ENCODE peak calls at places on chromosomes 1 and 21, in six cellular contexts. One of them, this sample, is unnamed.

GRCh38 chr1:173867141-173867752 is 542 bp downstream of the GAS5 start:
- DNase-seq in esophagus squamous epithelium: no peak
- DNase-seq in GM04504: no peak
- DNase-seq in activated T-helper 1 cell treated with anti-CD3 and anti-CD28 coated beads, Interleukin-12 subunit alpha, Interleukin-12 subunit beta, Interleukin-2, Interleukin-4 antibody, amounts not matched to agents 30 ng/mL and 10 ng/mL and 1 ng/mL, durations not matched to agents 14 hours and 24 hours and 36 hours: no peak
- DNase-seq in hippocampal formation: no peak
- DNase-seq in astrocyte of the cerebellum: no peak
- DNase-seq in this sample: peak

GRCh38 chr1:61585714-61586113 is 139.2 kb downstream of the TM2D1 start:
- DNase-seq in esophagus squamous epithelium: no peak
- DNase-seq in GM04504: no peak
- DNase-seq in activated T-helper 1 cell treated with anti-CD3 and anti-CD28 coated beads, Interleukin-12 subunit alpha, Interleukin-12 subunit beta, Interleukin-2, Interleukin-4 antibody, amounts not matched to agents 30 ng/mL and 10 ng/mL and 1 ng/mL, durations not matched to agents 14 hours and 24 hours and 36 hours: no peak
- DNase-seq in hippocampal formation: no peak
- DNase-seq in astrocyte of the cerebellum: no peak
- DNase-seq in this sample: no peak

GRCh38 chr1:218401896-218402770 is 57.0 kb downstream of the TGFB2 start:
- DNase-seq in esophagus squamous epithelium: no peak
- DNase-seq in GM04504: no peak
- DNase-seq in activated T-helper 1 cell treated with anti-CD3 and anti-CD28 coated beads, Interleukin-12 subunit alpha, Interleukin-12 subunit beta, Interleukin-2, Interleukin-4 antibody, amounts not matched to agents 30 ng/mL and 10 ng/mL and 1 ng/mL, durations not matched to agents 14 hours and 24 hours and 36 hours: no peak
- DNase-seq in hippocampal formation: no peak
- DNase-seq in astrocyte of the cerebellum: no peak
- DNase-seq in this sample: no peak

GRCh38 chr1:213615226-213615881 is 372.4 kb upstream of the PROX1 start:
- DNase-seq in esophagus squamous epithelium: no peak
- DNase-seq in GM04504: no peak
- DNase-seq in activated T-helper 1 cell treated with anti-CD3 and anti-CD28 coated beads, Interleukin-12 subunit alpha, Interleukin-12 subunit beta, Interleukin-2, Interleukin-4 antibody, amounts not matched to agents 30 ng/mL and 10 ng/mL and 1 ng/mL, durations not matched to agents 14 hours and 24 hours and 36 hours: no peak
- DNase-seq in hippocampal formation: no peak
- DNase-seq in astrocyte of the cerebellum: no peak
- DNase-seq in this sample: no peak

GRCh38 chr21:26679299-26679698 is 106.2 kb upstream of the CYYR1 start:
- DNase-seq in esophagus squamous epithelium: no peak
- DNase-seq in GM04504: no peak
- DNase-seq in activated T-helper 1 cell treated with anti-CD3 and anti-CD28 coated beads, Interleukin-12 subunit alpha, Interleukin-12 subunit beta, Interleukin-2, Interleukin-4 antibody, amounts not matched to agents 30 ng/mL and 10 ng/mL and 1 ng/mL, durations not matched to agents 14 hours and 24 hours and 36 hours: no peak
- DNase-seq in hippocampal formation: no peak
- DNase-seq in astrocyte of the cerebellum: no peak
- DNase-seq in this sample: no peak

GRCh38 chr1:5811419-5811818 is 180.8 kb downstream of the NPHP4 start:
- DNase-seq in esophagus squamous epithelium: no peak
- DNase-seq in GM04504: no peak
- DNase-seq in activated T-helper 1 cell treated with anti-CD3 and anti-CD28 coated beads, Interleukin-12 subunit alpha, Interleukin-12 subunit beta, Interleukin-2, Interleukin-4 antibody, amounts not matched to agents 30 ng/mL and 10 ng/mL and 1 ng/mL, durations not matched to agents 14 hours and 24 hours and 36 hours: no peak
- DNase-seq in hippocampal formation: no peak
- DNase-seq in astrocyte of the cerebellum: no peak
- DNase-seq in this sample: no peak

GRCh38 chr1:161021959-161022332 is 994 bp upstream of the F11R start:
- DNase-seq in esophagus squamous epithelium: no peak
- DNase-seq in GM04504: no peak
- DNase-seq in activated T-helper 1 cell treated with anti-CD3 and anti-CD28 coated beads, Interleukin-12 subunit alpha, Interleukin-12 subunit beta, Interleukin-2, Interleukin-4 antibody, amounts not matched to agents 30 ng/mL and 10 ng/mL and 1 ng/mL, durations not matched to agents 14 hours and 24 hours and 36 hours: no peak
- DNase-seq in hippocampal formation: no peak
- DNase-seq in astrocyte of the cerebellum: no peak
- DNase-seq in this sample: no peak

GRCh38 chr1:220526294-220526693 is 1.6 kb upstream of the MARK1 start:
- DNase-seq in esophagus squamous epithelium: no peak
- DNase-seq in GM04504: no peak
- DNase-seq in activated T-helper 1 cell treated with anti-CD3 and anti-CD28 coated beads, Interleukin-12 subunit alpha, Interleukin-12 subunit beta, Interleukin-2, Interleukin-4 antibody, amounts not matched to agents 30 ng/mL and 10 ng/mL and 1 ng/mL, durations not matched to agents 14 hours and 24 hours and 36 hours: no peak
- DNase-seq in hippocampal formation: no peak
- DNase-seq in astrocyte of the cerebellum: no peak
- DNase-seq in this sample: no peak

GRCh38 chr1:91026777-91027176 is 4.9 kb upstream of the ZNF644 start:
- DNase-seq in esophagus squamous epithelium: no peak
- DNase-seq in GM04504: no peak
- DNase-seq in activated T-helper 1 cell treated with anti-CD3 and anti-CD28 coated beads, Interleukin-12 subunit alpha, Interleukin-12 subunit beta, Interleukin-2, Interleukin-4 antibody, amounts not matched to agents 30 ng/mL and 10 ng/mL and 1 ng/mL, durations not matched to agents 14 hours and 24 hours and 36 hours: no peak
- DNase-seq in hippocampal formation: no peak
- DNase-seq in astrocyte of the cerebellum: no peak
- DNase-seq in this sample: no peak

GRCh38 chr1:177915641-177916040 is 54.2 kb downstream of the SEC16B start:
- DNase-seq in esophagus squamous epithelium: no peak
- DNase-seq in GM04504: no peak
- DNase-seq in activated T-helper 1 cell treated with anti-CD3 and anti-CD28 coated beads, Interleukin-12 subunit alpha, Interleukin-12 subunit beta, Interleukin-2, Interleukin-4 antibody, amounts not matched to agents 30 ng/mL and 10 ng/mL and 1 ng/mL, durations not matched to agents 14 hours and 24 hours and 36 hours: no peak
- DNase-seq in hippocampal formation: no peak
- DNase-seq in astrocyte of the cerebellum: no peak
- DNase-seq in this sample: no peak

GRCh38 chr1:11595287-11595686 is 58.9 kb downstream of the FBXO2 start:
- DNase-seq in esophagus squamous epithelium: no peak
- DNase-seq in GM04504: no peak
- DNase-seq in activated T-helper 1 cell treated with anti-CD3 and anti-CD28 coated beads, Interleukin-12 subunit alpha, Interleukin-12 subunit beta, Interleukin-2, Interleukin-4 antibody, amounts not matched to agents 30 ng/mL and 10 ng/mL and 1 ng/mL, durations not matched to agents 14 hours and 24 hours and 36 hours: no peak
- DNase-seq in hippocampal formation: no peak
- DNase-seq in astrocyte of the cerebellum: no peak
- DNase-seq in this sample: peak

GRCh38 chr1:233543338-233544255 is 70.3 kb upstream of the KCNK1 start:
- DNase-seq in esophagus squamous epithelium: no peak
- DNase-seq in GM04504: peak
- DNase-seq in activated T-helper 1 cell treated with anti-CD3 and anti-CD28 coated beads, Interleukin-12 subunit alpha, Interleukin-12 subunit beta, Interleukin-2, Interleukin-4 antibody, amounts not matched to agents 30 ng/mL and 10 ng/mL and 1 ng/mL, durations not matched to agents 14 hours and 24 hours and 36 hours: no peak
- DNase-seq in hippocampal formation: no peak
- DNase-seq in astrocyte of the cerebellum: peak
- DNase-seq in this sample: no peak

GRCh38 chr1:55724551-55725325 is 509.6 kb upstream of the USP24 start:
- DNase-seq in esophagus squamous epithelium: no peak
- DNase-seq in GM04504: peak
- DNase-seq in activated T-helper 1 cell treated with anti-CD3 and anti-CD28 coated beads, Interleukin-12 subunit alpha, Interleukin-12 subunit beta, Interleukin-2, Interleukin-4 antibody, amounts not matched to agents 30 ng/mL and 10 ng/mL and 1 ng/mL, durations not matched to agents 14 hours and 24 hours and 36 hours: no peak
- DNase-seq in hippocampal formation: no peak
- DNase-seq in astrocyte of the cerebellum: peak
- DNase-seq in this sample: no peak

GRCh38 chr1:223652436-223652901 is 13.0 kb downstream of the CAPN8 start:
- DNase-seq in esophagus squamous epithelium: no peak
- DNase-seq in GM04504: no peak
- DNase-seq in activated T-helper 1 cell treated with anti-CD3 and anti-CD28 coated beads, Interleukin-12 subunit alpha, Interleukin-12 subunit beta, Interleukin-2, Interleukin-4 antibody, amounts not matched to agents 30 ng/mL and 10 ng/mL and 1 ng/mL, durations not matched to agents 14 hours and 24 hours and 36 hours: no peak
- DNase-seq in hippocampal formation: peak
- DNase-seq in astrocyte of the cerebellum: peak
- DNase-seq in this sample: no peak

GRCh38 chr1:196873385-196873784 is 14.5 kb upstream of the CFHR4 start:
- DNase-seq in esophagus squamous epithelium: no peak
- DNase-seq in GM04504: no peak
- DNase-seq in activated T-helper 1 cell treated with anti-CD3 and anti-CD28 coated beads, Interleukin-12 subunit alpha, Interleukin-12 subunit beta, Interleukin-2, Interleukin-4 antibody, amounts not matched to agents 30 ng/mL and 10 ng/mL and 1 ng/mL, durations not matched to agents 14 hours and 24 hours and 36 hours: no peak
- DNase-seq in hippocampal formation: no peak
- DNase-seq in astrocyte of the cerebellum: no peak
- DNase-seq in this sample: no peak

GRCh38 chr1:160284220-160284781 is 632 bp downstream of the PEX19 start:
- DNase-seq in esophagus squamous epithelium: no peak
- DNase-seq in GM04504: peak
- DNase-seq in activated T-helper 1 cell treated with anti-CD3 and anti-CD28 coated beads, Interleukin-12 subunit alpha, Interleukin-12 subunit beta, Interleukin-2, Interleukin-4 antibody, amounts not matched to agents 30 ng/mL and 10 ng/mL and 1 ng/mL, durations not matched to agents 14 hours and 24 hours and 36 hours: no peak
- DNase-seq in hippocampal formation: no peak
- DNase-seq in astrocyte of the cerebellum: no peak
- DNase-seq in this sample: peak

GRCh38 chr1:12181568-12181967 is 14.8 kb downstream of the TNFRSF1B start:
- DNase-seq in esophagus squamous epithelium: no peak
- DNase-seq in GM04504: no peak
- DNase-seq in activated T-helper 1 cell treated with anti-CD3 and anti-CD28 coated beads, Interleukin-12 subunit alpha, Interleukin-12 subunit beta, Interleukin-2, Interleukin-4 antibody, amounts not matched to agents 30 ng/mL and 10 ng/mL and 1 ng/mL, durations not matched to agents 14 hours and 24 hours and 36 hours: no peak
- DNase-seq in hippocampal formation: no peak
- DNase-seq in astrocyte of the cerebellum: no peak
- DNase-seq in this sample: no peak

GRCh38 chr1:235160395-235160964 is 570 bp downstream of the RBM34 start:
- DNase-seq in esophagus squamous epithelium: no peak
- DNase-seq in GM04504: peak
- DNase-seq in activated T-helper 1 cell treated with anti-CD3 and anti-CD28 coated beads, Interleukin-12 subunit alpha, Interleukin-12 subunit beta, Interleukin-2, Interleukin-4 antibody, amounts not matched to agents 30 ng/mL and 10 ng/mL and 1 ng/mL, durations not matched to agents 14 hours and 24 hours and 36 hours: no peak
- DNase-seq in hippocampal formation: peak
- DNase-seq in astrocyte of the cerebellum: peak
- DNase-seq in this sample: no peak

GRCh38 chr1:8376358-8376840 is 58.5 kb downstream of the SLC45A1 start:
- DNase-seq in esophagus squamous epithelium: no peak
- DNase-seq in GM04504: no peak
- DNase-seq in activated T-helper 1 cell treated with anti-CD3 and anti-CD28 coated beads, Interleukin-12 subunit alpha, Interleukin-12 subunit beta, Interleukin-2, Interleukin-4 antibody, amounts not matched to agents 30 ng/mL and 10 ng/mL and 1 ng/mL, durations not matched to agents 14 hours and 24 hours and 36 hours: no peak
- DNase-seq in hippocampal formation: no peak
- DNase-seq in astrocyte of the cerebellum: no peak
- DNase-seq in this sample: no peak

GRCh38 chr1:246309247-246309884 is 197.7 kb downstream of the SMYD3 start:
- DNase-seq in esophagus squamous epithelium: no peak
- DNase-seq in GM04504: no peak
- DNase-seq in activated T-helper 1 cell treated with anti-CD3 and anti-CD28 coated beads, Interleukin-12 subunit alpha, Interleukin-12 subunit beta, Interleukin-2, Interleukin-4 antibody, amounts not matched to agents 30 ng/mL and 10 ng/mL and 1 ng/mL, durations not matched to agents 14 hours and 24 hours and 36 hours: no peak
- DNase-seq in hippocampal formation: no peak
- DNase-seq in astrocyte of the cerebellum: no peak
- DNase-seq in this sample: no peak

GRCh38 chr1:81733465-81733864 is 67.3 kb upstream of the ADGRL2 start:
- DNase-seq in esophagus squamous epithelium: no peak
- DNase-seq in GM04504: no peak
- DNase-seq in activated T-helper 1 cell treated with anti-CD3 and anti-CD28 coated beads, Interleukin-12 subunit alpha, Interleukin-12 subunit beta, Interleukin-2, Interleukin-4 antibody, amounts not matched to agents 30 ng/mL and 10 ng/mL and 1 ng/mL, durations not matched to agents 14 hours and 24 hours and 36 hours: no peak
- DNase-seq in hippocampal formation: no peak
- DNase-seq in astrocyte of the cerebellum: no peak
- DNase-seq in this sample: no peak

GRCh38 chr1:56378376-56379070 is 200.8 kb downstream of the PLPP3 start:
- DNase-seq in esophagus squamous epithelium: no peak
- DNase-seq in GM04504: no peak
- DNase-seq in activated T-helper 1 cell treated with anti-CD3 and anti-CD28 coated beads, Interleukin-12 subunit alpha, Interleukin-12 subunit beta, Interleukin-2, Interleukin-4 antibody, amounts not matched to agents 30 ng/mL and 10 ng/mL and 1 ng/mL, durations not matched to agents 14 hours and 24 hours and 36 hours: no peak
- DNase-seq in hippocampal formation: no peak
- DNase-seq in astrocyte of the cerebellum: no peak
- DNase-seq in this sample: no peak

GRCh38 chr1:89606227-89606945 is 26.5 kb upstream of the LRRC8C start:
- DNase-seq in esophagus squamous epithelium: no peak
- DNase-seq in GM04504: no peak
- DNase-seq in activated T-helper 1 cell treated with anti-CD3 and anti-CD28 coated beads, Interleukin-12 subunit alpha, Interleukin-12 subunit beta, Interleukin-2, Interleukin-4 antibody, amounts not matched to agents 30 ng/mL and 10 ng/mL and 1 ng/mL, durations not matched to agents 14 hours and 24 hours and 36 hours: no peak
- DNase-seq in hippocampal formation: no peak
- DNase-seq in astrocyte of the cerebellum: no peak
- DNase-seq in this sample: no peak

GRCh38 chr1:83897516-83897915 is 101.4 kb downstream of the TTLL7 start:
- DNase-seq in esophagus squamous epithelium: no peak
- DNase-seq in GM04504: no peak
- DNase-seq in activated T-helper 1 cell treated with anti-CD3 and anti-CD28 coated beads, Interleukin-12 subunit alpha, Interleukin-12 subunit beta, Interleukin-2, Interleukin-4 antibody, amounts not matched to agents 30 ng/mL and 10 ng/mL and 1 ng/mL, durations not matched to agents 14 hours and 24 hours and 36 hours: no peak
- DNase-seq in hippocampal formation: no peak
- DNase-seq in astrocyte of the cerebellum: no peak
- DNase-seq in this sample: no peak

GRCh38 chr1:229167356-229167755 is 103.6 kb upstream of the RAB4A start:
- DNase-seq in esophagus squamous epithelium: no peak
- DNase-seq in GM04504: no peak
- DNase-seq in activated T-helper 1 cell treated with anti-CD3 and anti-CD28 coated beads, Interleukin-12 subunit alpha, Interleukin-12 subunit beta, Interleukin-2, Interleukin-4 antibody, amounts not matched to agents 30 ng/mL and 10 ng/mL and 1 ng/mL, durations not matched to agents 14 hours and 24 hours and 36 hours: no peak
- DNase-seq in hippocampal formation: no peak
- DNase-seq in astrocyte of the cerebellum: no peak
- DNase-seq in this sample: no peak

GRCh38 chr1:9128161-9128519 is 762 bp downstream of the GPR157 start:
- DNase-seq in esophagus squamous epithelium: no peak
- DNase-seq in GM04504: no peak
- DNase-seq in activated T-helper 1 cell treated with anti-CD3 and anti-CD28 coated beads, Interleukin-12 subunit alpha, Interleukin-12 subunit beta, Interleukin-2, Interleukin-4 antibody, amounts not matched to agents 30 ng/mL and 10 ng/mL and 1 ng/mL, durations not matched to agents 14 hours and 24 hours and 36 hours: no peak
- DNase-seq in hippocampal formation: no peak
- DNase-seq in astrocyte of the cerebellum: no peak
- DNase-seq in this sample: no peak

GRCh38 chr1:212288614-212289013 is 3.4 kb downstream of the PPP2R5A start:
- DNase-seq in esophagus squamous epithelium: no peak
- DNase-seq in GM04504: no peak
- DNase-seq in activated T-helper 1 cell treated with anti-CD3 and anti-CD28 coated beads, Interleukin-12 subunit alpha, Interleukin-12 subunit beta, Interleukin-2, Interleukin-4 antibody, amounts not matched to agents 30 ng/mL and 10 ng/mL and 1 ng/mL, durations not matched to agents 14 hours and 24 hours and 36 hours: no peak
- DNase-seq in hippocampal formation: no peak
- DNase-seq in astrocyte of the cerebellum: peak
- DNase-seq in this sample: no peak

GRCh38 chr1:212607206-212607923 is 1.2 kb upstream of the ATF3 start:
- DNase-seq in esophagus squamous epithelium: no peak
- DNase-seq in GM04504: no peak
- DNase-seq in activated T-helper 1 cell treated with anti-CD3 and anti-CD28 coated beads, Interleukin-12 subunit alpha, Interleukin-12 subunit beta, Interleukin-2, Interleukin-4 antibody, amounts not matched to agents 30 ng/mL and 10 ng/mL and 1 ng/mL, durations not matched to agents 14 hours and 24 hours and 36 hours: peak
- DNase-seq in hippocampal formation: no peak
- DNase-seq in astrocyte of the cerebellum: no peak
- DNase-seq in this sample: no peak

GRCh38 chr1:152356736-152357135 is 3.1 kb downstream of the FLG2 start:
- DNase-seq in esophagus squamous epithelium: no peak
- DNase-seq in GM04504: no peak
- DNase-seq in activated T-helper 1 cell treated with anti-CD3 and anti-CD28 coated beads, Interleukin-12 subunit alpha, Interleukin-12 subunit beta, Interleukin-2, Interleukin-4 antibody, amounts not matched to agents 30 ng/mL and 10 ng/mL and 1 ng/mL, durations not matched to agents 14 hours and 24 hours and 36 hours: no peak
- DNase-seq in hippocampal formation: no peak
- DNase-seq in astrocyte of the cerebellum: no peak
- DNase-seq in this sample: no peak

GRCh38 chr21:37936010-37936785 is 19.9 kb upstream of the KCNJ6 start:
- DNase-seq in esophagus squamous epithelium: no peak
- DNase-seq in GM04504: no peak
- DNase-seq in activated T-helper 1 cell treated with anti-CD3 and anti-CD28 coated beads, Interleukin-12 subunit alpha, Interleukin-12 subunit beta, Interleukin-2, Interleukin-4 antibody, amounts not matched to agents 30 ng/mL and 10 ng/mL and 1 ng/mL, durations not matched to agents 14 hours and 24 hours and 36 hours: no peak
- DNase-seq in hippocampal formation: no peak
- DNase-seq in astrocyte of the cerebellum: no peak
- DNase-seq in this sample: no peak

GRCh38 chr1:100868364-100868995 is 26.2 kb downstream of the EXTL2 start:
- DNase-seq in esophagus squamous epithelium: no peak
- DNase-seq in GM04504: no peak
- DNase-seq in activated T-helper 1 cell treated with anti-CD3 and anti-CD28 coated beads, Interleukin-12 subunit alpha, Interleukin-12 subunit beta, Interleukin-2, Interleukin-4 antibody, amounts not matched to agents 30 ng/mL and 10 ng/mL and 1 ng/mL, durations not matched to agents 14 hours and 24 hours and 36 hours: no peak
- DNase-seq in hippocampal formation: peak
- DNase-seq in astrocyte of the cerebellum: peak
- DNase-seq in this sample: no peak

GRCh38 chr1:167424038-167424619 is 94.2 kb downstream of the CD247 start:
- DNase-seq in esophagus squamous epithelium: no peak
- DNase-seq in GM04504: no peak
- DNase-seq in activated T-helper 1 cell treated with anti-CD3 and anti-CD28 coated beads, Interleukin-12 subunit alpha, Interleukin-12 subunit beta, Interleukin-2, Interleukin-4 antibody, amounts not matched to agents 30 ng/mL and 10 ng/mL and 1 ng/mL, durations not matched to agents 14 hours and 24 hours and 36 hours: no peak
- DNase-seq in hippocampal formation: no peak
- DNase-seq in astrocyte of the cerebellum: no peak
- DNase-seq in this sample: no peak

GRCh38 chr1:201346337-201346939 is 31.0 kb downstream of the TNNT2 start:
- DNase-seq in esophagus squamous epithelium: no peak
- DNase-seq in GM04504: no peak
- DNase-seq in activated T-helper 1 cell treated with anti-CD3 and anti-CD28 coated beads, Interleukin-12 subunit alpha, Interleukin-12 subunit beta, Interleukin-2, Interleukin-4 antibody, amounts not matched to agents 30 ng/mL and 10 ng/mL and 1 ng/mL, durations not matched to agents 14 hours and 24 hours and 36 hours: no peak
- DNase-seq in hippocampal formation: no peak
- DNase-seq in astrocyte of the cerebellum: peak
- DNase-seq in this sample: peak

GRCh38 chr1:36522021-36522420 is 39.3 kb upstream of the CSF3R start:
- DNase-seq in esophagus squamous epithelium: no peak
- DNase-seq in GM04504: no peak
- DNase-seq in activated T-helper 1 cell treated with anti-CD3 and anti-CD28 coated beads, Interleukin-12 subunit alpha, Interleukin-12 subunit beta, Interleukin-2, Interleukin-4 antibody, amounts not matched to agents 30 ng/mL and 10 ng/mL and 1 ng/mL, durations not matched to agents 14 hours and 24 hours and 36 hours: no peak
- DNase-seq in hippocampal formation: no peak
- DNase-seq in astrocyte of the cerebellum: no peak
- DNase-seq in this sample: no peak

GRCh38 chr1:216960716-216961115 is 237.5 kb upstream of the ESRRG start:
- DNase-seq in esophagus squamous epithelium: no peak
- DNase-seq in GM04504: no peak
- DNase-seq in activated T-helper 1 cell treated with anti-CD3 and anti-CD28 coated beads, Interleukin-12 subunit alpha, Interleukin-12 subunit beta, Interleukin-2, Interleukin-4 antibody, amounts not matched to agents 30 ng/mL and 10 ng/mL and 1 ng/mL, durations not matched to agents 14 hours and 24 hours and 36 hours: no peak
- DNase-seq in hippocampal formation: no peak
- DNase-seq in astrocyte of the cerebellum: no peak
- DNase-seq in this sample: no peak

GRCh38 chr1:245276426-245276825 is 121.6 kb downstream of the KIF26B start:
- DNase-seq in esophagus squamous epithelium: no peak
- DNase-seq in GM04504: no peak
- DNase-seq in activated T-helper 1 cell treated with anti-CD3 and anti-CD28 coated beads, Interleukin-12 subunit alpha, Interleukin-12 subunit beta, Interleukin-2, Interleukin-4 antibody, amounts not matched to agents 30 ng/mL and 10 ng/mL and 1 ng/mL, durations not matched to agents 14 hours and 24 hours and 36 hours: no peak
- DNase-seq in hippocampal formation: no peak
- DNase-seq in astrocyte of the cerebellum: no peak
- DNase-seq in this sample: no peak

GRCh38 chr1:244344001-244344400 is 107.7 kb downstream of the ADSS2 start:
- DNase-seq in esophagus squamous epithelium: no peak
- DNase-seq in GM04504: no peak
- DNase-seq in activated T-helper 1 cell treated with anti-CD3 and anti-CD28 coated beads, Interleukin-12 subunit alpha, Interleukin-12 subunit beta, Interleukin-2, Interleukin-4 antibody, amounts not matched to agents 30 ng/mL and 10 ng/mL and 1 ng/mL, durations not matched to agents 14 hours and 24 hours and 36 hours: no peak
- DNase-seq in hippocampal formation: no peak
- DNase-seq in astrocyte of the cerebellum: no peak
- DNase-seq in this sample: no peak

GRCh38 chr1:88286716-88287115 is 397.4 kb upstream of the PKN2 start:
- DNase-seq in esophagus squamous epithelium: no peak
- DNase-seq in GM04504: no peak
- DNase-seq in activated T-helper 1 cell treated with anti-CD3 and anti-CD28 coated beads, Interleukin-12 subunit alpha, Interleukin-12 subunit beta, Interleukin-2, Interleukin-4 antibody, amounts not matched to agents 30 ng/mL and 10 ng/mL and 1 ng/mL, durations not matched to agents 14 hours and 24 hours and 36 hours: no peak
- DNase-seq in hippocampal formation: no peak
- DNase-seq in astrocyte of the cerebellum: no peak
- DNase-seq in this sample: no peak

GRCh38 chr21:27040738-27041137 is 73.8 kb upstream of the ADAMTS5 start:
- DNase-seq in esophagus squamous epithelium: no peak
- DNase-seq in GM04504: no peak
- DNase-seq in activated T-helper 1 cell treated with anti-CD3 and anti-CD28 coated beads, Interleukin-12 subunit alpha, Interleukin-12 subunit beta, Interleukin-2, Interleukin-4 antibody, amounts not matched to agents 30 ng/mL and 10 ng/mL and 1 ng/mL, durations not matched to agents 14 hours and 24 hours and 36 hours: no peak
- DNase-seq in hippocampal formation: no peak
- DNase-seq in astrocyte of the cerebellum: no peak
- DNase-seq in this sample: no peak

This sample was measured in endothelial cell.